ENCODE peak calls at places on chromosomes 12 and 14, in nine cellular contexts. One of them, this sample, is unnamed.

GRCh38 chr12:114826233-114826632 is 142.3 kb upstream of the TBX3 start:
- DNase-seq in stimulated activated CD4-positive, alpha-beta T cell treated with anti-CD3 and anti-CD28 coated beads, Interleukin-4, amount 100 ng/mL, for 1 hour: no peak
- DNase-seq in cardiac septum: no peak
- DNase-seq in cardiac muscle cell: no peak
- DNase-seq in T-helper 2 cell: no peak
- DNase-seq in activated CD4-positive, alpha-beta T cell treated with anti-CD3 and anti-CD28 coated beads for 48 hours: no peak
- DNase-seq in uterus: no peak
- DNase-seq in NCI-H1436: no peak
- DNase-seq in T follicular helper cell: no peak
- DNase-seq in this sample: peak; percentile 64

GRCh38 chr14:26597136-26598080 is at the start of gene NOVA1:
- DNase-seq in stimulated activated CD4-positive, alpha-beta T cell treated with anti-CD3 and anti-CD28 coated beads, Interleukin-4, amount 100 ng/mL, for 1 hour: no peak
- DNase-seq in cardiac septum: peak; percentile 76
- DNase-seq in cardiac muscle cell: peak; percentile 21
- DNase-seq in T-helper 2 cell: no peak
- DNase-seq in activated CD4-positive, alpha-beta T cell treated with anti-CD3 and anti-CD28 coated beads for 48 hours: peak; percentile 6
- DNase-seq in uterus: peak; percentile 37
- DNase-seq in NCI-H1436: peak; percentile 30
- DNase-seq in T follicular helper cell: no peak
- DNase-seq in this sample: peak; percentile 85

GRCh38 chr12:120639771-120640721 is at the start of gene CABP1:
- DNase-seq in stimulated activated CD4-positive, alpha-beta T cell treated with anti-CD3 and anti-CD28 coated beads, Interleukin-4, amount 100 ng/mL, for 1 hour: peak; percentile 80
- DNase-seq in cardiac septum: no peak
- DNase-seq in cardiac muscle cell: no peak
- DNase-seq in T-helper 2 cell: peak; percentile 55
- DNase-seq in activated CD4-positive, alpha-beta T cell treated with anti-CD3 and anti-CD28 coated beads for 48 hours: peak; percentile 63
- DNase-seq in uterus: no peak
- DNase-seq in NCI-H1436: peak; percentile 56
- DNase-seq in T follicular helper cell: peak; percentile 59
- DNase-seq in this sample: no peak

GRCh38 chr12:33248364-33248763 is 191.3 kb downstream of the SYT10 start:
- DNase-seq in stimulated activated CD4-positive, alpha-beta T cell treated with anti-CD3 and anti-CD28 coated beads, Interleukin-4, amount 100 ng/mL, for 1 hour: no peak
- DNase-seq in cardiac septum: no peak
- DNase-seq in cardiac muscle cell: no peak
- DNase-seq in T-helper 2 cell: no peak
- DNase-seq in activated CD4-positive, alpha-beta T cell treated with anti-CD3 and anti-CD28 coated beads for 48 hours: no peak
- DNase-seq in uterus: no peak
- DNase-seq in NCI-H1436: no peak
- DNase-seq in T follicular helper cell: no peak
- DNase-seq in this sample: no peak

GRCh38 chr12:18646307-18646706 is 91.5 kb downstream of the PLCZ1 start:
- DNase-seq in stimulated activated CD4-positive, alpha-beta T cell treated with anti-CD3 and anti-CD28 coated beads, Interleukin-4, amount 100 ng/mL, for 1 hour: no peak
- DNase-seq in cardiac septum: no peak
- DNase-seq in cardiac muscle cell: peak; percentile 15
- DNase-seq in T-helper 2 cell: no peak
- DNase-seq in activated CD4-positive, alpha-beta T cell treated with anti-CD3 and anti-CD28 coated beads for 48 hours: no peak
- DNase-seq in uterus: no peak
- DNase-seq in NCI-H1436: no peak
- DNase-seq in T follicular helper cell: no peak
- DNase-seq in this sample: no peak

GRCh38 chr12:92539966-92540791 is 162.6 kb upstream of the PLEKHG7 start:
- DNase-seq in stimulated activated CD4-positive, alpha-beta T cell treated with anti-CD3 and anti-CD28 coated beads, Interleukin-4, amount 100 ng/mL, for 1 hour: no peak
- DNase-seq in cardiac septum: no peak
- DNase-seq in cardiac muscle cell: no peak
- DNase-seq in T-helper 2 cell: no peak
- DNase-seq in activated CD4-positive, alpha-beta T cell treated with anti-CD3 and anti-CD28 coated beads for 48 hours: no peak
- DNase-seq in uterus: no peak
- DNase-seq in NCI-H1436: peak; percentile 60
- DNase-seq in T follicular helper cell: no peak
- DNase-seq in this sample: no peak

GRCh38 chr12:100484891-100485511 is 11.3 kb downstream of the NR1H4 start:
- DNase-seq in stimulated activated CD4-positive, alpha-beta T cell treated with anti-CD3 and anti-CD28 coated beads, Interleukin-4, amount 100 ng/mL, for 1 hour: no peak
- DNase-seq in cardiac septum: no peak
- DNase-seq in cardiac muscle cell: no peak
- DNase-seq in T-helper 2 cell: no peak
- DNase-seq in activated CD4-positive, alpha-beta T cell treated with anti-CD3 and anti-CD28 coated beads for 48 hours: no peak
- DNase-seq in uterus: no peak
- DNase-seq in NCI-H1436: no peak
- DNase-seq in T follicular helper cell: no peak
- DNase-seq in this sample: no peak

GRCh38 chr12:4117386-4118016 is 156.1 kb upstream of the CCND2 start:
- DNase-seq in stimulated activated CD4-positive, alpha-beta T cell treated with anti-CD3 and anti-CD28 coated beads, Interleukin-4, amount 100 ng/mL, for 1 hour: no peak
- DNase-seq in cardiac septum: no peak
- DNase-seq in cardiac muscle cell: no peak
- DNase-seq in T-helper 2 cell: no peak
- DNase-seq in activated CD4-positive, alpha-beta T cell treated with anti-CD3 and anti-CD28 coated beads for 48 hours: no peak
- DNase-seq in uterus: no peak
- DNase-seq in NCI-H1436: no peak
- DNase-seq in T follicular helper cell: no peak
- DNase-seq in this sample: peak; percentile 74

GRCh38 chr14:78188882-78189281 is 18.7 kb downstream of the NRXN3 start:
- DNase-seq in stimulated activated CD4-positive, alpha-beta T cell treated with anti-CD3 and anti-CD28 coated beads, Interleukin-4, amount 100 ng/mL, for 1 hour: no peak
- DNase-seq in cardiac septum: no peak
- DNase-seq in cardiac muscle cell: no peak
- DNase-seq in T-helper 2 cell: no peak
- DNase-seq in activated CD4-positive, alpha-beta T cell treated with anti-CD3 and anti-CD28 coated beads for 48 hours: no peak
- DNase-seq in uterus: no peak
- DNase-seq in NCI-H1436: no peak
- DNase-seq in T follicular helper cell: no peak
- DNase-seq in this sample: no peak

GRCh38 chr14:52071675-52072074 is 2.8 kb upstream of the NID2 start:
- DNase-seq in stimulated activated CD4-positive, alpha-beta T cell treated with anti-CD3 and anti-CD28 coated beads, Interleukin-4, amount 100 ng/mL, for 1 hour: no peak
- DNase-seq in cardiac septum: no peak
- DNase-seq in cardiac muscle cell: peak; percentile 72
- DNase-seq in T-helper 2 cell: no peak
- DNase-seq in activated CD4-positive, alpha-beta T cell treated with anti-CD3 and anti-CD28 coated beads for 48 hours: no peak
- DNase-seq in uterus: no peak
- DNase-seq in NCI-H1436: no peak
- DNase-seq in T follicular helper cell: no peak
- DNase-seq in this sample: no peak

GRCh38 chr12:39692258-39692853 is 72.8 kb upstream of the ABCD2 start:
- DNase-seq in stimulated activated CD4-positive, alpha-beta T cell treated with anti-CD3 and anti-CD28 coated beads, Interleukin-4, amount 100 ng/mL, for 1 hour: no peak
- DNase-seq in cardiac septum: no peak
- DNase-seq in cardiac muscle cell: peak; percentile 27
- DNase-seq in T-helper 2 cell: no peak
- DNase-seq in activated CD4-positive, alpha-beta T cell treated with anti-CD3 and anti-CD28 coated beads for 48 hours: no peak
- DNase-seq in uterus: no peak
- DNase-seq in NCI-H1436: no peak
- DNase-seq in T follicular helper cell: no peak
- DNase-seq in this sample: no peak

GRCh38 chr12:56487448-56488040 is 417 bp downstream of the GLS2 start:
- DNase-seq in stimulated activated CD4-positive, alpha-beta T cell treated with anti-CD3 and anti-CD28 coated beads, Interleukin-4, amount 100 ng/mL, for 1 hour: peak; percentile 22
- DNase-seq in cardiac septum: no peak
- DNase-seq in cardiac muscle cell: no peak
- DNase-seq in T-helper 2 cell: no peak
- DNase-seq in activated CD4-positive, alpha-beta T cell treated with anti-CD3 and anti-CD28 coated beads for 48 hours: peak; percentile 50
- DNase-seq in uterus: peak; percentile 39
- DNase-seq in NCI-H1436: peak; percentile 17
- DNase-seq in T follicular helper cell: no peak
- DNase-seq in this sample: peak; percentile 78

GRCh38 chr14:69299286-69300035 is 39.5 kb downstream of the GALNT16 start:
- DNase-seq in stimulated activated CD4-positive, alpha-beta T cell treated with anti-CD3 and anti-CD28 coated beads, Interleukin-4, amount 100 ng/mL, for 1 hour: peak; percentile 3
- DNase-seq in cardiac septum: peak; percentile 58
- DNase-seq in cardiac muscle cell: no peak
- DNase-seq in T-helper 2 cell: no peak
- DNase-seq in activated CD4-positive, alpha-beta T cell treated with anti-CD3 and anti-CD28 coated beads for 48 hours: peak; percentile 27
- DNase-seq in uterus: no peak
- DNase-seq in NCI-H1436: no peak
- DNase-seq in T follicular helper cell: no peak
- DNase-seq in this sample: peak; percentile 68

GRCh38 chr12:52235001-52235760 is 2.1 kb downstream of the KRT7 start:
- DNase-seq in stimulated activated CD4-positive, alpha-beta T cell treated with anti-CD3 and anti-CD28 coated beads, Interleukin-4, amount 100 ng/mL, for 1 hour: no peak
- DNase-seq in cardiac septum: peak; percentile 70
- DNase-seq in cardiac muscle cell: peak; percentile 50
- DNase-seq in T-helper 2 cell: no peak
- DNase-seq in activated CD4-positive, alpha-beta T cell treated with anti-CD3 and anti-CD28 coated beads for 48 hours: no peak
- DNase-seq in uterus: no peak
- DNase-seq in NCI-H1436: no peak
- DNase-seq in T follicular helper cell: no peak
- DNase-seq in this sample: peak; percentile 62

GRCh38 chr12:50087159-50087558 is 2.0 kb downstream of the SMARCD1 start:
- DNase-seq in stimulated activated CD4-positive, alpha-beta T cell treated with anti-CD3 and anti-CD28 coated beads, Interleukin-4, amount 100 ng/mL, for 1 hour: no peak
- DNase-seq in cardiac septum: no peak
- DNase-seq in cardiac muscle cell: no peak
- DNase-seq in T-helper 2 cell: no peak
- DNase-seq in activated CD4-positive, alpha-beta T cell treated with anti-CD3 and anti-CD28 coated beads for 48 hours: no peak
- DNase-seq in uterus: no peak
- DNase-seq in NCI-H1436: no peak
- DNase-seq in T follicular helper cell: no peak
- DNase-seq in this sample: no peak

GRCh38 chr14:32468955-32469354 is 139.9 kb downstream of the AKAP6 start:
- DNase-seq in stimulated activated CD4-positive, alpha-beta T cell treated with anti-CD3 and anti-CD28 coated beads, Interleukin-4, amount 100 ng/mL, for 1 hour: no peak
- DNase-seq in cardiac septum: no peak
- DNase-seq in cardiac muscle cell: peak; percentile 86
- DNase-seq in T-helper 2 cell: no peak
- DNase-seq in activated CD4-positive, alpha-beta T cell treated with anti-CD3 and anti-CD28 coated beads for 48 hours: no peak
- DNase-seq in uterus: no peak
- DNase-seq in NCI-H1436: no peak
- DNase-seq in T follicular helper cell: no peak
- DNase-seq in this sample: no peak

GRCh38 chr12:77940011-77940423 is 109.3 kb downstream of the NAV3 start:
- DNase-seq in stimulated activated CD4-positive, alpha-beta T cell treated with anti-CD3 and anti-CD28 coated beads, Interleukin-4, amount 100 ng/mL, for 1 hour: no peak
- DNase-seq in cardiac septum: no peak
- DNase-seq in cardiac muscle cell: peak; percentile 78
- DNase-seq in T-helper 2 cell: no peak
- DNase-seq in activated CD4-positive, alpha-beta T cell treated with anti-CD3 and anti-CD28 coated beads for 48 hours: no peak
- DNase-seq in uterus: peak; percentile 19
- DNase-seq in NCI-H1436: no peak
- DNase-seq in T follicular helper cell: no peak
- DNase-seq in this sample: no peak

GRCh38 chr14:77562681-77563080 is 53.8 kb downstream of the SPTLC2 start:
- DNase-seq in stimulated activated CD4-positive, alpha-beta T cell treated with anti-CD3 and anti-CD28 coated beads, Interleukin-4, amount 100 ng/mL, for 1 hour: no peak
- DNase-seq in cardiac septum: no peak
- DNase-seq in cardiac muscle cell: peak; percentile 46
- DNase-seq in T-helper 2 cell: no peak
- DNase-seq in activated CD4-positive, alpha-beta T cell treated with anti-CD3 and anti-CD28 coated beads for 48 hours: no peak
- DNase-seq in uterus: no peak
- DNase-seq in NCI-H1436: no peak
- DNase-seq in T follicular helper cell: no peak
- DNase-seq in this sample: no peak

GRCh38 chr12:76197283-76197682 is 112.8 kb upstream of the NAP1L1 start:
- DNase-seq in stimulated activated CD4-positive, alpha-beta T cell treated with anti-CD3 and anti-CD28 coated beads, Interleukin-4, amount 100 ng/mL, for 1 hour: no peak
- DNase-seq in cardiac septum: no peak
- DNase-seq in cardiac muscle cell: no peak
- DNase-seq in T-helper 2 cell: no peak
- DNase-seq in activated CD4-positive, alpha-beta T cell treated with anti-CD3 and anti-CD28 coated beads for 48 hours: no peak
- DNase-seq in uterus: no peak
- DNase-seq in NCI-H1436: no peak
- DNase-seq in T follicular helper cell: no peak
- DNase-seq in this sample: no peak

GRCh38 chr12:113306382-113306781 is 28.5 kb downstream of the SLC8B1 start:
- DNase-seq in stimulated activated CD4-positive, alpha-beta T cell treated with anti-CD3 and anti-CD28 coated beads, Interleukin-4, amount 100 ng/mL, for 1 hour: no peak
- DNase-seq in cardiac septum: no peak
- DNase-seq in cardiac muscle cell: no peak
- DNase-seq in T-helper 2 cell: no peak
- DNase-seq in activated CD4-positive, alpha-beta T cell treated with anti-CD3 and anti-CD28 coated beads for 48 hours: no peak
- DNase-seq in uterus: no peak
- DNase-seq in NCI-H1436: no peak
- DNase-seq in T follicular helper cell: no peak
- DNase-seq in this sample: no peak

GRCh38 chr14:73785336-73785833 is 66.2 kb upstream of the PTGR2 start:
- DNase-seq in stimulated activated CD4-positive, alpha-beta T cell treated with anti-CD3 and anti-CD28 coated beads, Interleukin-4, amount 100 ng/mL, for 1 hour: no peak
- DNase-seq in cardiac septum: no peak
- DNase-seq in cardiac muscle cell: peak; percentile 85
- DNase-seq in T-helper 2 cell: no peak
- DNase-seq in activated CD4-positive, alpha-beta T cell treated with anti-CD3 and anti-CD28 coated beads for 48 hours: no peak
- DNase-seq in uterus: peak; percentile 52
- DNase-seq in NCI-H1436: no peak
- DNase-seq in T follicular helper cell: no peak
- DNase-seq in this sample: no peak

GRCh38 chr12:112207397-112207924 is 82.1 kb downstream of the TRAFD1 start:
- DNase-seq in stimulated activated CD4-positive, alpha-beta T cell treated with anti-CD3 and anti-CD28 coated beads, Interleukin-4, amount 100 ng/mL, for 1 hour: no peak
- DNase-seq in cardiac septum: no peak
- DNase-seq in cardiac muscle cell: no peak
- DNase-seq in T-helper 2 cell: no peak
- DNase-seq in activated CD4-positive, alpha-beta T cell treated with anti-CD3 and anti-CD28 coated beads for 48 hours: no peak
- DNase-seq in uterus: no peak
- DNase-seq in NCI-H1436: no peak
- DNase-seq in T follicular helper cell: no peak
- DNase-seq in this sample: no peak

GRCh38 chr12:67981236-67982164 is 7.7 kb upstream of the IFNG-AS1 start:
- DNase-seq in stimulated activated CD4-positive, alpha-beta T cell treated with anti-CD3 and anti-CD28 coated beads, Interleukin-4, amount 100 ng/mL, for 1 hour: no peak
- DNase-seq in cardiac septum: no peak
- DNase-seq in cardiac muscle cell: peak; percentile 50
- DNase-seq in T-helper 2 cell: no peak
- DNase-seq in activated CD4-positive, alpha-beta T cell treated with anti-CD3 and anti-CD28 coated beads for 48 hours: peak; percentile 5
- DNase-seq in uterus: no peak
- DNase-seq in NCI-H1436: no peak
- DNase-seq in T follicular helper cell: no peak
- DNase-seq in this sample: no peak

GRCh38 chr14:91063119-91063518 is 2.7 kb upstream of the RPS6KA5 start:
- DNase-seq in stimulated activated CD4-positive, alpha-beta T cell treated with anti-CD3 and anti-CD28 coated beads, Interleukin-4, amount 100 ng/mL, for 1 hour: no peak
- DNase-seq in cardiac septum: no peak
- DNase-seq in cardiac muscle cell: peak; percentile 6
- DNase-seq in T-helper 2 cell: no peak
- DNase-seq in activated CD4-positive, alpha-beta T cell treated with anti-CD3 and anti-CD28 coated beads for 48 hours: peak; percentile 24
- DNase-seq in uterus: no peak
- DNase-seq in NCI-H1436: no peak
- DNase-seq in T follicular helper cell: no peak
- DNase-seq in this sample: no peak

GRCh38 chr14:104726600-104727451 is 2.8 kb downstream of the ADSS1 start:
- DNase-seq in stimulated activated CD4-positive, alpha-beta T cell treated with anti-CD3 and anti-CD28 coated beads, Interleukin-4, amount 100 ng/mL, for 1 hour: no peak
- DNase-seq in cardiac septum: no peak
- DNase-seq in cardiac muscle cell: no peak
- DNase-seq in T-helper 2 cell: no peak
- DNase-seq in activated CD4-positive, alpha-beta T cell treated with anti-CD3 and anti-CD28 coated beads for 48 hours: no peak
- DNase-seq in uterus: no peak
- DNase-seq in NCI-H1436: no peak
- DNase-seq in T follicular helper cell: no peak
- DNase-seq in this sample: no peak

GRCh38 chr14:72565200-72565599 is 328.7 kb downstream of the DPF3 start:
- DNase-seq in stimulated activated CD4-positive, alpha-beta T cell treated with anti-CD3 and anti-CD28 coated beads, Interleukin-4, amount 100 ng/mL, for 1 hour: no peak
- DNase-seq in cardiac septum: peak; percentile 80
- DNase-seq in cardiac muscle cell: no peak
- DNase-seq in T-helper 2 cell: no peak
- DNase-seq in activated CD4-positive, alpha-beta T cell treated with anti-CD3 and anti-CD28 coated beads for 48 hours: no peak
- DNase-seq in uterus: no peak
- DNase-seq in NCI-H1436: no peak
- DNase-seq in T follicular helper cell: no peak
- DNase-seq in this sample: no peak

GRCh38 chr14:56708704-56709103 is 101.6 kb downstream of the OTX2 start:
- DNase-seq in stimulated activated CD4-positive, alpha-beta T cell treated with anti-CD3 and anti-CD28 coated beads, Interleukin-4, amount 100 ng/mL, for 1 hour: no peak
- DNase-seq in cardiac septum: no peak
- DNase-seq in cardiac muscle cell: no peak
- DNase-seq in T-helper 2 cell: no peak
- DNase-seq in activated CD4-positive, alpha-beta T cell treated with anti-CD3 and anti-CD28 coated beads for 48 hours: no peak
- DNase-seq in uterus: no peak
- DNase-seq in NCI-H1436: no peak
- DNase-seq in T follicular helper cell: no peak
- DNase-seq in this sample: no peak

GRCh38 chr12:93571854-93572711 is at the start of gene SOCS2:
- DNase-seq in stimulated activated CD4-positive, alpha-beta T cell treated with anti-CD3 and anti-CD28 coated beads, Interleukin-4, amount 100 ng/mL, for 1 hour: peak; percentile 43
- DNase-seq in cardiac septum: no peak
- DNase-seq in cardiac muscle cell: peak; percentile 43
- DNase-seq in T-helper 2 cell: no peak
- DNase-seq in activated CD4-positive, alpha-beta T cell treated with anti-CD3 and anti-CD28 coated beads for 48 hours: peak; percentile 19
- DNase-seq in uterus: peak; percentile 51
- DNase-seq in NCI-H1436: no peak
- DNase-seq in T follicular helper cell: no peak
- DNase-seq in this sample: no peak

GRCh38 chr12:50619610-50619958 is 114.8 kb downstream of the DIP2B start:
- DNase-seq in stimulated activated CD4-positive, alpha-beta T cell treated with anti-CD3 and anti-CD28 coated beads, Interleukin-4, amount 100 ng/mL, for 1 hour: no peak
- DNase-seq in cardiac septum: no peak
- DNase-seq in cardiac muscle cell: no peak
- DNase-seq in T-helper 2 cell: no peak
- DNase-seq in activated CD4-positive, alpha-beta T cell treated with anti-CD3 and anti-CD28 coated beads for 48 hours: no peak
- DNase-seq in uterus: no peak
- DNase-seq in NCI-H1436: peak; percentile 47
- DNase-seq in T follicular helper cell: no peak
- DNase-seq in this sample: no peak

GRCh38 chr12:120579179-120579578 is 2.0 kb downstream of the POP5 start:
- DNase-seq in stimulated activated CD4-positive, alpha-beta T cell treated with anti-CD3 and anti-CD28 coated beads, Interleukin-4, amount 100 ng/mL, for 1 hour: no peak
- DNase-seq in cardiac septum: no peak
- DNase-seq in cardiac muscle cell: no peak
- DNase-seq in T-helper 2 cell: no peak
- DNase-seq in activated CD4-positive, alpha-beta T cell treated with anti-CD3 and anti-CD28 coated beads for 48 hours: no peak
- DNase-seq in uterus: no peak
- DNase-seq in NCI-H1436: no peak
- DNase-seq in T follicular helper cell: no peak
- DNase-seq in this sample: no peak

GRCh38 chr12:82479511-82479910 is 121.2 kb downstream of the METTL25 start:
- DNase-seq in stimulated activated CD4-positive, alpha-beta T cell treated with anti-CD3 and anti-CD28 coated beads, Interleukin-4, amount 100 ng/mL, for 1 hour: no peak
- DNase-seq in cardiac septum: no peak
- DNase-seq in cardiac muscle cell: peak; percentile 76
- DNase-seq in T-helper 2 cell: no peak
- DNase-seq in activated CD4-positive, alpha-beta T cell treated with anti-CD3 and anti-CD28 coated beads for 48 hours: no peak
- DNase-seq in uterus: no peak
- DNase-seq in NCI-H1436: no peak
- DNase-seq in T follicular helper cell: no peak
- DNase-seq in this sample: no peak